ENCODE peak calls at places on chromosomes 11 and 22, in nine cellular contexts. O is CD4-positive, alpha-beta T cell; T is CD8-positive, alpha-beta memory T cell; K is right cardiac atrium; B is fibroblast of lung; W is BJ; H is GM23248; E is colonic mucosa; J is dorsolateral prefrontal cortex. L is an unnamed sample.

GRCh38 chr22:17866621-17867020 is 92.4 kb upstream of the BID start:
- DNase-seq in O (no peak), T (no peak), K (no peak), B (no peak), W (no peak), H (no peak), E (no peak), J (no peak), L (no peak)

GRCh38 chr22:29782061-29782845 is 15.1 kb downstream of the UQCR10 start:
- DNase-seq in O (no peak), T (no peak), K (peak; percentile 84), B (peak; percentile 71), W (no peak), H (peak; percentile 51), E (peak; percentile 65), J (no peak), L (no peak)

GRCh38 chr11:60835472-60835871 is 6.4 kb upstream of the CCDC86 start:
- DNase-seq in O (no peak), T (no peak), K (no peak), B (no peak), W (no peak), H (no peak), E (no peak), J (no peak), L (no peak)

GRCh38 chr11:120385110-120385509 is 48.9 kb downstream of the ARHGEF12 start:
- DNase-seq in O (no peak), T (no peak), K (no peak), B (peak; percentile 69), W (no peak), H (no peak), E (no peak), J (no peak), L (no peak)

GRCh38 chr11:35259529-35259928 is 120.6 kb downstream of the CD44 start:
- DNase-seq in O (no peak), T (no peak), K (no peak), B (no peak), W (no peak), H (no peak), E (no peak), J (no peak), L (no peak)

GRCh38 chr22:50670513-50670912 is 2.1 kb upstream of the SHANK3 start:
- DNase-seq in O (no peak), T (no peak), K (no peak), B (no peak), W (no peak), H (no peak), E (no peak), J (no peak), L (no peak)

GRCh38 chr11:93100211-93100610 is 97.6 kb downstream of the SLC36A4 start:
- DNase-seq in O (no peak), T (no peak), K (no peak), B (peak; percentile 67), W (no peak), H (peak; percentile 80), E (no peak), J (no peak), L (no peak)

GRCh38 chr11:65918211-65919150 is at the start of gene C11orf68:
- DNase-seq in O (no peak), T (no peak), K (no peak), B (no peak), W (no peak), H (peak; percentile 70), E (no peak), J (peak; percentile 29), L (peak; percentile 80)

GRCh38 chr11:117834838-117835443 is 10.4 kb upstream of the FXYD2 start:
- DNase-seq in O (no peak), T (no peak), K (no peak), B (no peak), W (no peak), H (no peak), E (peak; percentile 16), J (peak; percentile 22), L (peak; percentile 44)

GRCh38 chr22:48316245-48316875 is 1511.3 kb downstream of the BRD1 start:
- DNase-seq in O (no peak), T (no peak), K (peak; percentile 37), B (no peak), W (no peak), H (no peak), E (no peak), J (peak; percentile 16), L (peak; percentile 34)

GRCh38 chr11:129750343-129751292 is 65.0 kb upstream of the TMEM45B start:
- DNase-seq in O (peak; percentile 79), T (peak; percentile 73), K (peak; percentile 88), B (peak; percentile 54), W (peak; percentile 2), H (peak; percentile 72), E (peak; percentile 74), J (peak; percentile 37), L (peak; percentile 68)

GRCh38 chr11:2137202-2138071 is 1.8 kb downstream of the IGF2 start:
- DNase-seq in O (no peak), T (no peak), K (peak; percentile 85), B (peak; percentile 43), W (peak; percentile 35), H (peak; percentile 52), E (peak; percentile 32), J (no peak), L (no peak)

GRCh38 chr11:2138436-2139117 is 612 bp downstream of the IGF2 start:
- DNase-seq in O (no peak), T (no peak), K (peak; percentile 63), B (no peak), W (no peak), H (peak; percentile 27), E (no peak), J (no peak), L (no peak)

GRCh38 chr11:2139118-2139490 is at the start of gene IGF2:
- DNase-seq in O (no peak), T (no peak), K (peak; percentile 64), B (no peak), W (no peak), H (no peak), E (no peak), J (no peak), L (no peak)

GRCh38 chr11:2136952-2137201 is 2.3 kb downstream of the IGF2 start:
- DNase-seq in O (no peak), T (no peak), K (peak; percentile 41), B (no peak), W (no peak), H (no peak), E (no peak), J (no peak), L (no peak)

GRCh38 chr11:2138075-2138435 is 1.1 kb downstream of the IGF2 start:
- DNase-seq in O (no peak), T (no peak), K (peak; percentile 63), B (no peak), W (no peak), H (no peak), E (no peak), J (no peak), L (no peak)
- H3K27me3 ChIP-seq in O (peaks cover 77% of the 10 kb centered on the region), T (peaks cover 30% of the 10 kb centered on the region), K (no peaks in the 10 kb centered on the region), B (peaks cover 35% of the 10 kb centered on the region), W (peaks cover 16% of the 10 kb centered on the region), H (peaks cover 59% of the 10 kb centered on the region), E (peaks cover 70% of the 10 kb centered on the region), J (peaks cover 80% of the 10 kb centered on the region), L (peaks cover 95% of the 10 kb centered on the region)

GRCh38 chr11:32428665-32429293 is 6.6 kb downstream of the WT1 start:
- DNase-seq in O (no peak), T (no peak), K (no peak), B (no peak), W (no peak), H (no peak), E (no peak), J (no peak), L (no peak)

GRCh38 chr11:32427935-32428664 is 7.2 kb downstream of the WT1 start:
- DNase-seq in O (no peak), T (no peak), K (peak; percentile 50), B (no peak), W (no peak), H (no peak), E (no peak), J (no peak), L (no peak)

GRCh38 chr11:32427616-32427934 is 7.8 kb downstream of the WT1 start:
- DNase-seq in O (no peak), T (no peak), K (no peak), B (no peak), W (no peak), H (no peak), E (no peak), J (no peak), L (no peak)

GRCh38 chr11:32430586-32431357 is 4.6 kb downstream of the WT1 start:
- DNase-seq in O (no peak), T (no peak), K (peak; percentile 52), B (no peak), W (no peak), H (no peak), E (no peak), J (no peak), L (no peak)

DNA sequence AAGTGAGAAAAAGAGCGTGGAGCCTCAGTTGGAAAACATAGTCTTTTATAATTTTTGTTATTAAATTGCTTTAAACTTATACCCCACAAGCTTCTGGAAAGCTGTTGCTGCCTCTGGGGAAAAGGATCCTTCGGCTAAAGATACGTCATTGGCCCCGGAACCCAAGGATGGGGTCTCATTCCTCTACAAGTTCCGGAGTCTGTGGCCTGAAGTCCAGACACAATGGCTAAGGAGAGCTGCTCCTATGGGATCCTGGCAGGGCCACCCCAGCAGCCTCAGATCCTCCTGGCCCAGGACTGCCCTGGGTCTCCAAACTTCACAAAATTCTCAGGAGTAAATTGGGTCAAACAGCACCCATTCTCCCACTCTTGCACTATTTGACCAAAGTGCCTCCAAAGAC is 5.9 kb downstream of the WT1 start:
- DNase-seq in O (no peak), T (no peak), K (no peak), B (no peak), W (no peak), H (no peak), E (no peak), J (no peak), L (no peak)
- H3K27me3 ChIP-seq in O (peaks cover 90% of the 10 kb centered on the region), T (peaks cover 13% of the 10 kb centered on the region), K (no peaks in the 10 kb centered on the region), B (peaks cover 71% of the 10 kb centered on the region), W (peaks cover 65% of the 10 kb centered on the region), H (peaks cover 97% of the 10 kb centered on the region), E (peaks cover 87% of the 10 kb centered on the region), J (peaks cover 89% of the 10 kb centered on the region), L (peaks cover 78% of the 10 kb centered on the region)

DNA sequence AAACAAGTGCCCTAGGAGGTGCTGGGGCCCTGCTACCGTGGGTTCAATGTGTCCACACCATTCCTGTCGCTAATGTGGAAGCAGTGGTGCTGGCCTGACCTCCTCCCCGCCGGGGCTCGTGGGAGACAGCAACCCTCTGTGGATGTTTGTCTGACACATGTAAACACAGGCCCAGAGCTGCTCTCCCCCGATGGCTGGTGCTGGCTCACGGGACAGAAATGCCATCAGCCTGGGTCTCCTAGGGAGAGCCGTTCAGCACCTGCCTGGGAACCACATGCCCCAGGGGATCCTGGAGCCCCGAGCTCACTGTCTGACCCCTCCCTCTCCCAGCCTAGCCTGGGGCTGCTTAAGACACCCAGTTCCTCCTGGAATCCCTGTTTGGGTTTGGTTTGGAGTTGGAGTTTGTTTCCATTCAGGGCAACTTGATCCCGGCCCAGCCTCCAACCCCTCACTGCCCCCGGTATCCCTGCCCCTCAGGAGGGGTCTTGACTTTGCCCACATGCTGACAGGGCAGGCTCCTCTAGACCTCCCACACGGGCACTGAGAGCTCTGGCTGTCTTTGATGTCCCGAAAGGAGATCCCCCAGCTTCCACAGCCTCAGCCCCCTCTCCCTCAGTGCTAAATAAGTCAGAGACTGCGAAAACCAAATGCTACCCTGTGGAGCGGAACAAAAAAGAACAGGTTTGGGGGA is 50.9 kb upstream of the WNT11 start:
- DNase-seq in O (no peak), T (no peak), K (peak; percentile 18), B (no peak), W (no peak), H (no peak), E (no peak), J (no peak), L (no peak)
- H3K27me3 ChIP-seq in O (no peaks in the 10 kb centered on the region), T (no peaks in the 10 kb centered on the region), K (no peaks in the 10 kb centered on the region), B (peaks cover 13% of the 10 kb centered on the region), W (peaks cover 40% of the 10 kb centered on the region), H (peaks cover 39% of the 10 kb centered on the region), E (no peaks in the 10 kb centered on the region), J (no peaks in the 10 kb centered on the region), L (no peaks in the 10 kb centered on the region)

GRCh38 chr11:113957016-113957415 is 17.9 kb upstream of the HTR3A start:
- DNase-seq in O (no peak), T (no peak), K (no peak), B (no peak), W (no peak), H (no peak), E (no peak), J (no peak), L (no peak)
- H3K27me3 ChIP-seq in O (no peaks in the 10 kb centered on the region), T (peaks cover 3% of the 10 kb centered on the region), K (peaks cover 2% of the 10 kb centered on the region), B (no peaks in the 10 kb centered on the region), W (no peaks in the 10 kb centered on the region), H (peaks cover 17% of the 10 kb centered on the region), E (no peaks in the 10 kb centered on the region), J (no peaks in the 10 kb centered on the region), L (no peaks in the 10 kb centered on the region)